ENCODE peak calls at places on chromosomes 7 and 10, in nine cellular contexts. X is iris pigment epithelial cell; D is head of caudate nucleus; S is stromal cell of bone marrow; N is right lobe of liver; E is CD8-positive, alpha-beta memory T cell; W is tibial artery; P is AG10803; A is stimulated activated CD4-positive, alpha-beta T cell treated with anti-CD3 and anti-CD28 coated beads, Interleukin-1b, Interleukin-23, amount 100 ng/mL, for 1 hour. F is an unnamed sample.
A peak's percentile ranks its signal among the peaks of the same experiment; 100 is the strongest.

GRCh38 chr10:6398419-6398818 is 181.7 kb downstream of the PRKCQ start:
- DNase-seq in X (no peak), D (no peak), S (no peak), N (no peak), E (no peak), W (no peak), P (no peak), A (no peak), F (no peak)

GRCh38 chr7:23956769-23957556 is 246.9 kb downstream of the STK31 start:
- DNase-seq in X (peak; percentile 18), D (no peak), S (no peak), N (peak; percentile 85), E (no peak), W (no peak), P (no peak), A (no peak), F (no peak)

GRCh38 chr7:25908154-25908948 is 243.6 kb upstream of the NFE2L3 start:
- DNase-seq in X (no peak), D (no peak), S (no peak), N (no peak), E (no peak), W (no peak), P (no peak), A (no peak), F (no peak)

GRCh38 chr7:157461805-157462771 is 125.3 kb downstream of the DNAJB6 start:
- DNase-seq in X (no peak), D (no peak), S (no peak), N (peak; percentile 31), E (no peak), W (no peak), P (no peak), A (no peak), F (no peak)

GRCh38 chr7:24717694-24718320 is 39.5 kb downstream of the GSDME start:
- DNase-seq in X (no peak), D (no peak), S (no peak), N (no peak), E (no peak), W (peak; percentile 29), P (no peak), A (no peak), F (no peak)

GRCh38 chr10:54148508-54148907 is 652.5 kb downstream of the PCDH15 start:
- DNase-seq in X (no peak), D (no peak), S (no peak), N (no peak), E (no peak), W (no peak), P (no peak), A (no peak), F (no peak)

GRCh38 chr10:79242620-79243152 is 104.6 kb upstream of the PPIF start:
- DNase-seq in X (peak; percentile 88), D (peak; percentile 80), S (peak; percentile 73), N (no peak), E (peak; percentile 16), W (peak; percentile 88), P (peak; percentile 75), A (no peak), F (peak; percentile 46)

GRCh38 chr7:44431091-44431608 is 59.3 kb downstream of the NUDCD3 start:
- DNase-seq in X (peak; percentile 23), D (peak; percentile 54), S (no peak), N (no peak), E (no peak), W (no peak), P (no peak), A (no peak), F (no peak)

GRCh38 chr7:7911339-7911738 is 57.3 kb upstream of the GLCCI1 start:
- DNase-seq in X (peak; percentile 96), D (no peak), S (no peak), N (no peak), E (no peak), W (no peak), P (peak; percentile 82), A (no peak), F (no peak)

GRCh38 chr7:105206985-105207384 is 181.7 kb downstream of the SRPK2 start:
- DNase-seq in X (no peak), D (no peak), S (no peak), N (no peak), E (no peak), W (no peak), P (no peak), A (no peak), F (no peak)

GRCh38 chr10:124450783-124451057 is 885 bp upstream of the NKX1-2 start:
- DNase-seq in X (no peak), D (no peak), S (no peak), N (no peak), E (no peak), W (no peak), P (no peak), A (no peak), F (no peak)

GRCh38 chr7:1595636-1596035 is 25.8 kb upstream of the PSMG3 start:
- DNase-seq in X (no peak), D (no peak), S (no peak), N (no peak), E (no peak), W (no peak), P (no peak), A (no peak), F (no peak)

GRCh38 chr10:102135956-102136526 is 3.2 kb downstream of the PPRC1 start:
- DNase-seq in X (no peak), D (no peak), S (no peak), N (no peak), E (no peak), W (no peak), P (no peak), A (no peak), F (no peak)

F was measured in AG09319.